ENCODE peak calls at places on chromosomes 12 and 14, in four cellular contexts. L is A172; A is stimulated activated CD4-positive, alpha-beta T cell treated with anti-CD3 and anti-CD28 coated beads, Interleukin-4, amount 100 ng/mL, for 4 hours; M is NCI-H2081. W is an unnamed sample.

GRCh38 chr12:117875652-117876491 is 92.9 kb downstream of the KSR2 start:
- DNase-seq in L (no peak), A (no peak), M (no peak), W (peak)

GRCh38 chr12:90622431-90622830 is 332.5 kb downstream of the CCER1 start:
- DNase-seq in L (no peak), A (no peak), M (no peak), W (no peak)

GRCh38 chr14:32372154-32372553 is 43.1 kb downstream of the AKAP6 start:
- DNase-seq in L (peak), A (no peak), M (no peak), W (no peak)

GRCh38 chr12:109126781-109127180 is 10.4 kb downstream of the ACACB start:
- DNase-seq in L (no peak), A (no peak), M (no peak), W (no peak)

GRCh38 chr12:112096667-112097066 is 11.9 kb downstream of the NAA25 start:
- DNase-seq in L (peak), A (no peak), M (no peak), W (no peak)

GRCh38 chr14:56760164-56760914 is 49.9 kb downstream of the OTX2 start:
- DNase-seq in L (no peak), A (no peak), M (no peak), W (no peak)

GRCh38 chr12:10409387-10409786 is at the start of gene KLRC4:
- DNase-seq in L (no peak), A (no peak), M (no peak), W (peak)

GRCh38 chr12:13581031-13581430 is 384.5 kb downstream of the EMP1 start:
- DNase-seq in L (no peak), A (no peak), M (no peak), W (no peak)

GRCh38 chr14:103576371-103577024 is 13.7 kb downstream of the COA8 start:
- DNase-seq in L (peak), A (no peak), M (peak), W (peak)

GRCh38 chr12:32647275-32647674 is 31.8 kb upstream of the DNM1L start:
- DNase-seq in L (no peak), A (no peak), M (no peak), W (no peak)

GRCh38 chr14:75675265-75675960 is 14.4 kb downstream of the TTLL5 start:
- DNase-seq in L (no peak), A (no peak), M (no peak), W (no peak)

GRCh38 chr14:24243336-24243836 is 963 bp upstream of the TINF2 start:
- DNase-seq in L (peak), A (no peak), M (no peak), W (peak)

GRCh38 chr12:109577311-109577710 is 3.7 kb downstream of the MVK start:
- DNase-seq in L (no peak), A (no peak), M (no peak), W (no peak)

GRCh38 chr12:115584156-115584555 is 693.3 kb downstream of the MED13L start:
- DNase-seq in L (no peak), A (no peak), M (no peak), W (no peak)

GRCh38 chr14:68631691-68632590 is 160.9 kb downstream of the ZFP36L1 start:
- DNase-seq in L (no peak), A (no peak), M (no peak), W (no peak)

GRCh38 chr12:122749569-122750332 is 2.9 kb upstream of the DENR start:
- DNase-seq in L (peak), A (no peak), M (no peak), W (no peak)